ENCODE peak calls at places on chromosomes 11 and 22, in four cellular contexts. One of them, this sample, is unnamed.

GRCh38 chr11:77244277-77245014 is 57.0 kb downstream of the GDPD4 start:
- DNase-seq in K562: no peak
- DNase-seq in GM12878: no peak
- DNase-seq in SK-N-SH: no peak
- DNase-seq in this sample: peak

GRCh38 chr11:45928535-45929215 is 6.2 kb downstream of the LARGE2 start:
- DNase-seq in K562: no peak
- DNase-seq in GM12878: no peak
- DNase-seq in SK-N-SH: no peak
- DNase-seq in this sample: no peak

GRCh38 chr11:74683279-74683871 is 47.9 kb downstream of the CHRDL2 start:
- DNase-seq in K562: no peak
- DNase-seq in GM12878: no peak
- DNase-seq in SK-N-SH: peak
- DNase-seq in this sample: no peak

GRCh38 chr11:115488945-115489344 is 15.3 kb downstream of the CADM1 start:
- DNase-seq in K562: no peak
- DNase-seq in GM12878: no peak
- DNase-seq in SK-N-SH: no peak
- DNase-seq in this sample: peak

GRCh38 chr11:72975778-72976520 is 161.7 kb downstream of the ATG16L2 start:
- DNase-seq in K562: no peak
- DNase-seq in GM12878: no peak
- DNase-seq in SK-N-SH: no peak
- DNase-seq in this sample: peak

GRCh38 chr22:49951001-49951677 is 9.4 kb upstream of the PIM3 start:
- DNase-seq in K562: no peak
- DNase-seq in GM12878: no peak
- DNase-seq in SK-N-SH: no peak
- DNase-seq in this sample: no peak

GRCh38 chr11:20474951-20475517 is 87.5 kb downstream of the PRMT3 start:
- DNase-seq in K562: no peak
- DNase-seq in GM12878: peak
- DNase-seq in SK-N-SH: no peak
- DNase-seq in this sample: no peak

GRCh38 chr11:12540075-12540685 is 134.0 kb upstream of the TEAD1 start:
- DNase-seq in K562: no peak
- DNase-seq in GM12878: no peak
- DNase-seq in SK-N-SH: no peak
- DNase-seq in this sample: no peak

GRCh38 chr11:123056835-123057491 is 5.0 kb downstream of the HSPA8 start:
- DNase-seq in K562: no peak
- DNase-seq in GM12878: no peak
- DNase-seq in SK-N-SH: no peak
- DNase-seq in this sample: no peak

GRCh38 chr11:15159085-15159484 is 44.4 kb downstream of the INSC start:
- DNase-seq in K562: peak
- DNase-seq in GM12878: no peak
- DNase-seq in SK-N-SH: peak
- DNase-seq in this sample: no peak

GRCh38 chr11:69352715-69353325 is 58.9 kb downstream of the MYEOV start:
- DNase-seq in K562: no peak
- DNase-seq in GM12878: no peak
- DNase-seq in SK-N-SH: no peak
- DNase-seq in this sample: no peak

GRCh38 chr22:49847751-49848689 is 5.6 kb upstream of the ZBED4 start:
- DNase-seq in K562: no peak
- DNase-seq in GM12878: no peak
- DNase-seq in SK-N-SH: peak
- DNase-seq in this sample: no peak

GRCh38 chr22:50119768-50120251 is 30.0 kb downstream of the MOV10L1 start:
- DNase-seq in K562: no peak
- DNase-seq in GM12878: no peak
- DNase-seq in SK-N-SH: no peak
- DNase-seq in this sample: no peak

GRCh38 chr11:126343051-126343450 is 12.4 kb upstream of the ST3GAL4 start:
- DNase-seq in K562: no peak
- DNase-seq in GM12878: no peak
- DNase-seq in SK-N-SH: no peak
- DNase-seq in this sample: no peak

GRCh38 chr11:8963569-8964323 is 496 bp downstream of the TMEM9B start:
- DNase-seq in K562: peak
- DNase-seq in GM12878: peak
- DNase-seq in SK-N-SH: peak
- DNase-seq in this sample: peak

GRCh38 chr11:8612522-8612921 is 18.5 kb upstream of the STK33 start:
- DNase-seq in K562: no peak
- DNase-seq in GM12878: no peak
- DNase-seq in SK-N-SH: no peak
- DNase-seq in this sample: no peak

GRCh38 chr11:37616291-37616690 is 1018.3 kb upstream of the RAG2 start:
- DNase-seq in K562: no peak
- DNase-seq in GM12878: no peak
- DNase-seq in SK-N-SH: no peak
- DNase-seq in this sample: no peak

GRCh38 chr22:22038178-22038880 is 55.7 kb upstream of the TOP3B start:
- DNase-seq in K562: no peak
- DNase-seq in GM12878: no peak
- DNase-seq in SK-N-SH: no peak
- DNase-seq in this sample: no peak

GRCh38 chr11:128632151-128632791 is 44.9 kb upstream of the ETS1 start:
- DNase-seq in K562: no peak
- DNase-seq in GM12878: no peak
- DNase-seq in SK-N-SH: peak
- DNase-seq in this sample: peak

GRCh38 chr11:17351510-17352176 is at the start of gene NCR3LG1:
- DNase-seq in K562: peak
- DNase-seq in GM12878: no peak
- DNase-seq in SK-N-SH: peak
- DNase-seq in this sample: peak

GRCh38 chr11:92735039-92735438 is 234.4 kb upstream of the MTNR1B start:
- DNase-seq in K562: no peak
- DNase-seq in GM12878: no peak
- DNase-seq in SK-N-SH: peak
- DNase-seq in this sample: no peak

GRCh38 chr11:66413167-66413566 is 7.7 kb upstream of the NPAS4 start:
- DNase-seq in K562: no peak
- DNase-seq in GM12878: no peak
- DNase-seq in SK-N-SH: no peak
- DNase-seq in this sample: no peak

GRCh38 chr11:76131142-76131541 is 75.2 kb downstream of the WNT11 start:
- DNase-seq in K562: no peak
- DNase-seq in GM12878: no peak
- DNase-seq in SK-N-SH: peak
- DNase-seq in this sample: no peak

GRCh38 chr11:32809313-32809712 is 14.9 kb upstream of the CCDC73 start:
- DNase-seq in K562: peak
- DNase-seq in GM12878: no peak
- DNase-seq in SK-N-SH: peak
- DNase-seq in this sample: peak

GRCh38 chr11:69879734-69880005 is 60.5 kb upstream of the FGF3 start:
- DNase-seq in K562: no peak
- DNase-seq in GM12878: no peak
- DNase-seq in SK-N-SH: peak
- DNase-seq in this sample: no peak

GRCh38 chr11:130655308-130655707 is 206.9 kb downstream of the ADAMTS15 start:
- DNase-seq in K562: no peak
- DNase-seq in GM12878: no peak
- DNase-seq in SK-N-SH: no peak
- DNase-seq in this sample: no peak

GRCh38 chr11:911031-911889 is 650 bp upstream of the CHID1 start:
- DNase-seq in K562: peak
- DNase-seq in GM12878: no peak
- DNase-seq in SK-N-SH: no peak
- DNase-seq in this sample: no peak

GRCh38 chr11:14423633-14424032 is 64.7 kb upstream of the RRAS2 start:
- DNase-seq in K562: no peak
- DNase-seq in GM12878: no peak
- DNase-seq in SK-N-SH: no peak
- DNase-seq in this sample: peak

GRCh38 chr22:38461414-38462081 is 6.3 kb upstream of the KDELR3 start:
- DNase-seq in K562: peak
- DNase-seq in GM12878: no peak
- DNase-seq in SK-N-SH: peak
- DNase-seq in this sample: peak

GRCh38 chr11:46252373-46252914 is 25.0 kb upstream of the CREB3L1 start:
- DNase-seq in K562: no peak
- DNase-seq in GM12878: no peak
- DNase-seq in SK-N-SH: no peak
- DNase-seq in this sample: peak

GRCh38 chr11:66906077-66906929 is 49.4 kb downstream of the LRFN4 start:
- DNase-seq in K562: no peak
- DNase-seq in GM12878: no peak
- DNase-seq in SK-N-SH: no peak
- DNase-seq in this sample: peak

GRCh38 chr22:38086001-38086845 is 2.2 kb upstream of the SLC16A8 start:
- DNase-seq in K562: no peak
- DNase-seq in GM12878: no peak
- DNase-seq in SK-N-SH: no peak
- DNase-seq in this sample: no peak

GRCh38 chr11:135075740-135076139 is 663.7 kb upstream of the B3GAT1 start:
- DNase-seq in K562: no peak
- DNase-seq in GM12878: no peak
- DNase-seq in SK-N-SH: no peak
- DNase-seq in this sample: peak

GRCh38 chr11:118609380-118610219 is 2.2 kb downstream of the PHLDB1 start:
- DNase-seq in K562: no peak
- DNase-seq in GM12878: no peak
- DNase-seq in SK-N-SH: no peak
- DNase-seq in this sample: no peak

GRCh38 chr11:126337472-126338241 is 17.8 kb upstream of the ST3GAL4 start:
- DNase-seq in K562: no peak
- DNase-seq in GM12878: no peak
- DNase-seq in SK-N-SH: no peak
- DNase-seq in this sample: peak

GRCh38 chr11:6431861-6432260 is 8.9 kb downstream of the HPX start:
- DNase-seq in K562: no peak
- DNase-seq in GM12878: no peak
- DNase-seq in SK-N-SH: no peak
- DNase-seq in this sample: no peak

GRCh38 chr22:25060522-25061071 is 108.1 kb downstream of the KIAA1671 start:
- DNase-seq in K562: no peak
- DNase-seq in GM12878: no peak
- DNase-seq in SK-N-SH: no peak
- DNase-seq in this sample: no peak

GRCh38 chr22:35995772-35996171 is 32.9 kb downstream of the RBFOX2 start:
- DNase-seq in K562: no peak
- DNase-seq in GM12878: no peak
- DNase-seq in SK-N-SH: no peak
- DNase-seq in this sample: no peak

DNA sequence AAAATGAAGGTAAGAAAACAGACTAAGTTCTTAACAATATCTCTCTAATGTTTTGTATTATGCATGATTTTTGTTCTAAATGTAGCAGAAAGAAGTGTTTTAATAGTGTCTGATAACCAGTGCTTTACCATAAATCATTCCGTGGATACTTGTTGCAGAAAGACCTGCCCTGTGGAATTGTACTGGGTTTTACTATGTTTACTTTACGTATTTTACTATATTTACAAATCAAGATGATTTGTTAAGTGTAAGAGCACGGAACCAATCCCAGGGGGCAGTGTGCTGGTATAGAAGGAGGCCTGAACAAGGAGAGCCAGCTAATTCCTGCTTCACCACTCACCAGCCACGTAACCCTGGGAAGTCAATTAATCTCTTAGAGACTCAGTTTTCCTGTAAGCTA is 1.4 kb downstream of the HTR3B start:
- DNase-seq in K562: no peak
- DNase-seq in GM12878: no peak
- DNase-seq in SK-N-SH: no peak
- DNase-seq in this sample: peak
- TF ChIP-seq FOXM1 in K562: no peak
- TF ChIP-seq FOXM1 in GM12878: no peak
- TF ChIP-seq FOXM1 in SK-N-SH: no peak
- TF ChIP-seq FOXM1 in this sample: no peak

GRCh38 chr11:117354550-117354949 is 26.9 kb downstream of the CEP164 start:
- DNase-seq in K562: no peak
- DNase-seq in GM12878: no peak
- DNase-seq in SK-N-SH: no peak
- DNase-seq in this sample: no peak

GRCh38 chr11:117361432-117361831 is 33.8 kb downstream of the CEP164 start:
- DNase-seq in K562: no peak
- DNase-seq in GM12878: no peak
- DNase-seq in SK-N-SH: no peak
- DNase-seq in this sample: no peak

DNA sequence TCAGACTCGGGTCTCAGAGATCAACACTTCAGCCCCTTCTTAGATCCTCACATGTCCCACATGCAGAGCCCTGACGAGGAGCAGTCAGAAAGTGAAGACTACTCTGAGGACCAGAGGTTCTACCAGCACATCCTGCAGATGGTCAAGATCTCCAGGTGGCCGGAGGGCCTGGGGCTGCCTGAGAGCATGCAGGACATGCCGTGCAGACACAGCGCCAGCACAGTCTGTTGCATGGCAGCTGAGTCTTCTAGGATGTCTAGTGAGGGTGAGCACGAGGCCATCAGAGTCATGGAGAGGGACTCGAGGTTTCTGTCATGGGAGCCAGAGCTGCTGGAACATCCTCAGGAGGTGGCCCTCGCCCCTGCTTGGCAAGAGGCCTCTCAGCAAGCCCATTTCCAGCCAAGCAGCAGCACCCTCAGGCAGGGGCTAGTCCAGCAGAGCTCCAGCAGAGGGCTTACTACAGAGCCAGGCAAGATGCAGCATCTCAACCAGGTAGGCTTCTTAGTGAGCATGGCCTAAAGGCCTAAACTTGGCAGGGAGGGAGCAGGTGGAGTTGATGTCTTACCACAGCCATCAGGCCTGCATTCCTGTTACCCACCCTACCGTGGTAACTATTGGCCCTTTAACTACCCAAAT is 28.6 kb downstream of the CEP164 start:
- DNase-seq in K562: no peak
- DNase-seq in GM12878: no peak
- DNase-seq in SK-N-SH: no peak
- DNase-seq in this sample: no peak
- TF ChIP-seq RFX5 in K562: no peak
- TF ChIP-seq RFX5 in GM12878: no peak
- TF ChIP-seq RFX5 in SK-N-SH: no peak
- TF ChIP-seq RFX5 in this sample: no peak

GRCh38 chr11:62958547-62959071 is 26.2 kb downstream of the SLC22A6 start:
- DNase-seq in K562: no peak
- DNase-seq in GM12878: no peak
- DNase-seq in SK-N-SH: no peak
- DNase-seq in this sample: no peak
- TF ChIP-seq FOXM1 in K562: no peak
- TF ChIP-seq FOXM1 in GM12878: no peak
- TF ChIP-seq FOXM1 in SK-N-SH: no peak
- TF ChIP-seq FOXM1 in this sample: no peak

GRCh38 chr11:34346551-34346950 is 11.3 kb downstream of the ABTB2 start:
- DNase-seq in K562: no peak
- DNase-seq in GM12878: no peak
- DNase-seq in SK-N-SH: peak
- DNase-seq in this sample: no peak
- TF ChIP-seq RFX5 in K562: no peak
- TF ChIP-seq RFX5 in GM12878: no peak
- TF ChIP-seq RFX5 in SK-N-SH: no peak
- TF ChIP-seq RFX5 in this sample: no peak